ENCODE peak calls at places on chromosomes 5 and 9, in six cellular contexts. E, N, F, Q, H and K are unnamed samples.
A peak's percentile ranks its signal among the peaks of the same experiment; 100 is the strongest.

GRCh38 chr9:135811796-135812195 is 95.5 kb downstream of the CAMSAP1 start:
- DNase-seq in E (no peak), N (no peak), F (peak; percentile 5), Q (no peak), H (no peak), K (no peak)

GRCh38 chr9:128325629-128326028 is 3.0 kb downstream of the COQ4 start:
- DNase-seq in E (no peak), N (no peak), F (no peak), Q (no peak), H (no peak), K (no peak)

GRCh38 chr5:23996525-23996924 is 489.1 kb downstream of the PRDM9 start:
- DNase-seq in E (no peak), N (no peak), F (no peak), Q (no peak), H (no peak), K (no peak)

GRCh38 chr5:127935398-127935797 is 148.2 kb upstream of the SLC12A2 start:
- DNase-seq in E (no peak), N (no peak), F (no peak), Q (no peak), H (no peak), K (no peak)

GRCh38 chr5:112776301-112776856 is 38.7 kb downstream of the APC start:
- DNase-seq in E (no peak), N (no peak), F (peak; percentile 96), Q (no peak), H (peak; percentile 37), K (peak; percentile 38)

GRCh38 chr9:80326105-80326504 is 754.3 kb downstream of the TLE4 start:
- DNase-seq in E (no peak), N (no peak), F (no peak), Q (no peak), H (no peak), K (no peak)

GRCh38 chr9:122274055-122274454 is 9.4 kb downstream of the MRRF start:
- DNase-seq in E (no peak), N (no peak), F (no peak), Q (no peak), H (no peak), K (no peak)

GRCh38 chr5:173327948-173328895 is at the start of gene STC2:
- DNase-seq in E (peak; percentile 93), N (peak; percentile 85), F (peak; percentile 94), Q (peak; percentile 98), H (peak; percentile 94), K (peak; percentile 91)

GRCh38 chr5:16628376-16628775 is 11.6 kb upstream of the RETREG1 start:
- DNase-seq in E (no peak), N (no peak), F (no peak), Q (no peak), H (no peak), K (no peak)

GRCh38 chr9:120522032-120522431 is 57.9 kb downstream of the CDK5RAP2 start:
- DNase-seq in E (no peak), N (no peak), F (no peak), Q (no peak), H (no peak), K (no peak)

GRCh38 chr5:2352101-2352861 is 399.2 kb downstream of the IRX2 start:
- DNase-seq in E (no peak), N (no peak), F (no peak), Q (no peak), H (no peak), K (no peak)

GRCh38 chr5:37039824-37040223 is 163.3 kb downstream of the NIPBL start:
- DNase-seq in E (no peak), N (no peak), F (no peak), Q (no peak), H (no peak), K (no peak)

GRCh38 chr5:157265714-157266285 is at the start of gene CYFIP2:
- DNase-seq in E (no peak), N (peak; percentile 60), F (peak; percentile 4), Q (peak; percentile 85), H (peak; percentile 25), K (peak; percentile 13)

DNA sequence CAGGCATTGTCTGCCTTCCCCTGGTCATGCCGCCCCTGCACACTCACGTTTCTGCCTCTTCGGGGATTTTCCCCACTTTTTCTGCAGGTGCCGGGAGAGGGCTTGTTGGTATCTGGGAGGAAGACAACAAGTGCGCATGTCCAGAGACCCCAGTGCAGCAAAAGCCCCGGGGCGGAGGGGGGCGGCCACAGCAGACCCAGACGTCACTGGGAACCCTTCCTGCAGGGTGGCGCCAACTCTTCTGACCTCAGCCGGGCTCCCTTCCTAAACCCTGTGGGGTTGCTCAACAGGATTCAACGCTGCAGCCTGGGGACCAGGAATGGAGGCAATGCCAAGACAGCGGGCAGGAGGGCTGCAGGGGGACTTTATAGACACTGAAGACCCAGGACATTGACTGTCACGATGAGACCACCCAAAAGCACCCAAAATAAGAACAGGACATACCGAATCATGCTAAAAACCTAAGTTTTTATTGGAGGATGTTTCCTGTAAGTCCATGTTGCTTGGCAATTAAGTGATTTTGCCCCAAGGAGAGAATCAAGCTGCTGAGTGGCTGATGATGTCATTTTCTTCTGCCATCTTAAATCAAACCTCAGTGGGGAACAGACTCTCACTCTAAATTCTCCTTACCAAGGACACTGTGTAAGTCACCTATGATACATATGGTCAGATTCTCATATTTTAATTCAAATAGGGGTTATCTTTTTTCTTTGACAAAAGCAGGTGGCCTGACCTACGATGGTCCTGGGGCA is 62.9 kb upstream of the SIMC1 start:
- DNase-seq in E (peak; percentile 34), N (no peak), F (no peak), Q (no peak), H (no peak), K (no peak)
- H4K91ac ChIP-seq in E (no peak overlapping the region), N (no peak overlapping the region), F (no peak overlapping the region), Q (no peak overlapping the region), H (no peak overlapping the region), K (no peak overlapping the region)

DNA sequence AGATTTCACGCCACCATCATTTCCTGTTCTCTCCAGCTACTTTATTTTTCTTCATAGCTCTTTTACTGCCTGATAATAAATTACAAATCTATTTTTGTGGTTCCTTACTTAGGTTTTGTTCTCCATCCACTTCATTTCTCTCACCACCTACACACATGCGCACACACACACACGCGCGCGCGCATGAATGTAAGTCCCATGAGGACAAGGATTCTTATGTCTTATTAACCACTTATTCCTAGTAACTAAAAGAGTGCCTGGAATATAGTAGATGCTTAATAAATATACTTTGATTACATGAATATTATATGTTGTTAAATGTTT is 116.5 kb downstream of the TRPM6 start:
- DNase-seq in E (no peak), N (no peak), F (no peak), Q (no peak), H (no peak), K (no peak)
- H4K91ac ChIP-seq in E (no peak overlapping the region), N (no peak overlapping the region), F (no peak overlapping the region), Q (no peak overlapping the region), H (no peak overlapping the region), K (no peak overlapping the region)

GRCh38 chr9:133323211-133323610 is 12.8 kb downstream of the SURF6 start:
- DNase-seq in E (no peak), N (no peak), F (no peak), Q (no peak), H (no peak), K (no peak)
- H4K91ac ChIP-seq in E (no peak overlapping the region), N (no peak overlapping the region), F (no peak overlapping the region), Q (no peak overlapping the region), H (no peak overlapping the region), K (no peak overlapping the region)

GRCh38 chr9:912776-913175 is 63.7 kb upstream of the DMRT3 start:
- DNase-seq in E (no peak), N (no peak), F (no peak), Q (no peak), H (no peak), K (no peak)
- H4K91ac ChIP-seq in E (no peak overlapping the region), N (no peak overlapping the region), F (no peak overlapping the region), Q (no peak overlapping the region), H (no peak overlapping the region), K (no peak overlapping the region)

GRCh38 chr5:154698681-154699275 is 56.4 kb upstream of the LARP1 start:
- DNase-seq in E (no peak), N (no peak), F (no peak), Q (no peak), H (peak; percentile 54), K (no peak)
- H4K91ac ChIP-seq in E (no peak overlapping the region), N (no peak overlapping the region), F (no peak overlapping the region), Q (no peak overlapping the region), H (no peak overlapping the region), K (no peak overlapping the region)